ENCODE peak calls at places on chromosomes 5 and 9, in five cellular contexts. Q is stomach, G is T1000, H is G401, B is NCI-H82. O is an unnamed sample.

GRCh38 chr9:98785333-98785933 is 10.9 kb downstream of the ANKS6 start:
- DNase-seq in B (no peak), G (no peak), H (no peak), Q (no peak), O (no peak)

GRCh38 chr5:17374973-17375844 is 122.8 kb upstream of the TAF11L2 start:
- DNase-seq in Q (peak; percentile 58), H (no peak), B (no peak), G (no peak), O (no peak)

GRCh38 chr5:170293273-170293672 is 4.3 kb downstream of the LCP2 start:
- DNase-seq in Q (no peak), H (no peak), B (no peak), G (no peak), O (no peak)

GRCh38 chr9:120152295-120152694 is 427.7 kb downstream of the CDK5RAP2 start:
- DNase-seq in Q (no peak), B (peak; percentile 91), H (peak; percentile 69), G (no peak), O (peak; percentile 26)

GRCh38 chr5:167783145-167783817 is 508.2 kb upstream of the WWC1 start:
- DNase-seq in H (no peak), Q (no peak), B (no peak), G (no peak), O (no peak)

GRCh38 chr9:128249558-128249913 is 26.3 kb downstream of the GOLGA2 start:
- DNase-seq in B (no peak), G (no peak), H (no peak), Q (no peak), O (no peak)

GRCh38 chr9:6956796-6957355 is 199.1 kb downstream of the KDM4C start:
- DNase-seq in Q (no peak), G (no peak), H (peak; percentile 69), B (no peak), O (no peak)

GRCh38 chr5:78830647-78831046 is 154.5 kb downstream of the ARSB start:
- DNase-seq in H (no peak), G (no peak), B (no peak), Q (no peak), O (no peak)

GRCh38 chr5:154406231-154406630 is 39.6 kb upstream of the SAP30L start:
- DNase-seq in Q (no peak), B (no peak), H (no peak), G (peak; percentile 47), O (no peak)

GRCh38 chr9:89755835-89756234 is 151.0 kb downstream of the GADD45G start:
- DNase-seq in H (no peak), G (no peak), Q (peak; percentile 64), B (no peak), O (peak; percentile 61)

GRCh38 chr5:150609843-150610584 is 30.4 kb upstream of the SYNPO start:
- DNase-seq in Q (peak; percentile 49), B (no peak), G (no peak), H (peak; percentile 41), O (peak; percentile 68)

GRCh38 chr9:125472926-125473701 is 211.5 kb downstream of the GAPVD1 start:
- DNase-seq in H (no peak), B (no peak), G (peak; percentile 9), Q (no peak), O (peak; percentile 40)

GRCh38 chr9:4225291-4226119 is 74.4 kb downstream of the GLIS3 start:
- DNase-seq in B (no peak), Q (no peak), G (no peak), H (no peak), O (no peak)

GRCh38 chr5:174315471-174315870 is 270.0 kb downstream of the NSG2 start:
- DNase-seq in G (no peak), B (no peak), H (no peak), Q (no peak), O (no peak)

GRCh38 chr5:135365281-135365680 is 33.8 kb downstream of the MACROH2A1 start:
- DNase-seq in H (no peak), G (no peak), Q (no peak), B (no peak), O (no peak)

GRCh38 chr5:139064613-139065012 is 133.6 kb downstream of the SIL1 start:
- DNase-seq in B (no peak), Q (peak; percentile 46), G (no peak), H (no peak), O (no peak)

GRCh38 chr9:68780735-68781134 is 75.7 kb downstream of the PIP5K1B start:
- DNase-seq in Q (no peak), G (no peak), B (peak; percentile 26), H (no peak), O (no peak)

GRCh38 chr5:116795189-116795588 is 220.6 kb upstream of the SEMA6A start:
- DNase-seq in B (no peak), Q (no peak), H (no peak), G (no peak), O (no peak)

GRCh38 chr5:173094012-173094661 is 38.0 kb downstream of the CREBRF start:
- DNase-seq in H (peak; percentile 49), Q (no peak), B (no peak), G (no peak), O (no peak)

GRCh38 chr9:135613946-135614805 is 25.2 kb downstream of the GLT6D1 start:
- DNase-seq in H (no peak), B (no peak), Q (no peak), G (no peak), O (no peak)

GRCh38 chr9:22913026-22913425 is 466.4 kb downstream of the DMRTA1 start:
- DNase-seq in G (no peak), B (no peak), Q (no peak), H (no peak), O (no peak)

GRCh38 chr9:111559000-111559610 is 34.1 kb downstream of the ZNF483 start:
- DNase-seq in Q (no peak), B (no peak), G (no peak), H (no peak), O (no peak)

GRCh38 chr9:109793196-109793595 is 13.2 kb downstream of the PALM2AKAP2 start:
- DNase-seq in B (no peak), G (peak; percentile 48), Q (no peak), H (no peak), O (no peak)

GRCh38 chr9:129442791-129443511 is 177.9 kb downstream of the C9orf50 start:
- DNase-seq in B (no peak), H (no peak), G (no peak), Q (no peak), O (no peak)

GRCh38 chr9:127133739-127134167 is 11.3 kb upstream of the ANGPTL2 start:
- DNase-seq in Q (peak; percentile 26), H (peak; percentile 62), G (no peak), B (peak; percentile 30), O (peak; percentile 71)

GRCh38 chr5:144598451-144599068 is 427.9 kb downstream of the KCTD16 start:
- DNase-seq in H (no peak), B (peak; percentile 48), Q (peak; percentile 44), G (no peak), O (peak; percentile 38)

GRCh38 chr9:119050281-119050680 is 319.0 kb downstream of the BRINP1 start:
- DNase-seq in G (no peak), H (no peak), Q (no peak), B (no peak), O (no peak)

GRCh38 chr5:41057231-41057630 is 13.9 kb downstream of the MROH2B start:
- DNase-seq in H (no peak), G (no peak), B (no peak), Q (no peak), O (no peak)

GRCh38 chr9:111804636-111805035 is 9.9 kb upstream of the SHOC1 start:
- DNase-seq in Q (no peak), G (no peak), B (no peak), H (no peak), O (no peak)

GRCh38 chr9:21591221-21592062 is 109.3 kb upstream of the IFNE start:
- DNase-seq in H (no peak), G (peak; percentile 64), B (no peak), Q (peak; percentile 62), O (peak; percentile 69)

GRCh38 chr5:68299105-68299504 is 83.5 kb downstream of the PIK3R1 start:
- DNase-seq in G (no peak), Q (no peak), H (no peak), B (no peak), O (no peak)